ENCODE peak calls at places on chromosomes 11 and 22, in ten cellular contexts. One of them, this sample, is unnamed.

GRCh38 chr11:6703247-6704063 is 20.3 kb upstream of the MRPL17 start:
- DNase-seq in H9: peak
- DNase-seq in Calu3: peak
- DNase-seq in mesendoderm: peak
- DNase-seq in GM04503: peak
- DNase-seq in RPMI8226: peak
- DNase-seq in lower lobe of right lung: no peak
- DNase-seq in ELR: peak
- DNase-seq in ecto neural progenitor cell: peak
- DNase-seq in NCI-H460: peak
- DNase-seq in this sample: peak

GRCh38 chr11:91756829-91757480 is 467.7 kb upstream of the FAT3 start:
- DNase-seq in H9: no peak
- DNase-seq in Calu3: no peak
- DNase-seq in mesendoderm: peak
- DNase-seq in GM04503: no peak
- DNase-seq in RPMI8226: no peak
- DNase-seq in lower lobe of right lung: no peak
- DNase-seq in ELR: no peak
- DNase-seq in ecto neural progenitor cell: no peak
- DNase-seq in NCI-H460: no peak
- DNase-seq in this sample: no peak

GRCh38 chr11:95515379-95515778 is 274.2 kb downstream of the FAM76B start:
- DNase-seq in H9: no peak
- DNase-seq in Calu3: no peak
- DNase-seq in mesendoderm: no peak
- DNase-seq in GM04503: no peak
- DNase-seq in RPMI8226: no peak
- DNase-seq in lower lobe of right lung: no peak
- DNase-seq in ELR: peak
- DNase-seq in ecto neural progenitor cell: no peak
- DNase-seq in NCI-H460: no peak
- DNase-seq in this sample: no peak

GRCh38 chr11:101458161-101458560 is 125.6 kb downstream of the TRPC6 start:
- DNase-seq in H9: no peak
- DNase-seq in Calu3: no peak
- DNase-seq in mesendoderm: no peak
- DNase-seq in GM04503: no peak
- DNase-seq in RPMI8226: no peak
- DNase-seq in lower lobe of right lung: no peak
- DNase-seq in ELR: peak
- DNase-seq in ecto neural progenitor cell: no peak
- DNase-seq in NCI-H460: no peak
- DNase-seq in this sample: no peak

GRCh38 chr11:6757373-6757967 is 14.3 kb downstream of the OR2AG2 start:
- DNase-seq in H9: peak
- DNase-seq in Calu3: peak
- DNase-seq in mesendoderm: peak
- DNase-seq in GM04503: peak
- DNase-seq in RPMI8226: peak
- DNase-seq in lower lobe of right lung: no peak
- DNase-seq in ELR: peak
- DNase-seq in ecto neural progenitor cell: peak
- DNase-seq in NCI-H460: peak
- DNase-seq in this sample: peak

GRCh38 chr22:28799834-28800307 is 498 bp downstream of the XBP1 start:
- DNase-seq in H9: peak
- DNase-seq in Calu3: peak
- DNase-seq in mesendoderm: peak
- DNase-seq in GM04503: peak
- DNase-seq in RPMI8226: peak
- DNase-seq in lower lobe of right lung: peak
- DNase-seq in ELR: peak
- DNase-seq in ecto neural progenitor cell: no peak
- DNase-seq in NCI-H460: peak
- DNase-seq in this sample: peak

GRCh38 chr22:42437488-42438292 is 5.5 kb upstream of the NFAM1 start:
- DNase-seq in H9: peak
- DNase-seq in Calu3: peak
- DNase-seq in mesendoderm: peak
- DNase-seq in GM04503: no peak
- DNase-seq in RPMI8226: peak
- DNase-seq in lower lobe of right lung: peak
- DNase-seq in ELR: peak
- DNase-seq in ecto neural progenitor cell: peak
- DNase-seq in NCI-H460: peak
- DNase-seq in this sample: peak

GRCh38 chr11:132278801-132279574 is 908.6 kb downstream of the NTM start:
- DNase-seq in H9: no peak
- DNase-seq in Calu3: no peak
- DNase-seq in mesendoderm: peak
- DNase-seq in GM04503: no peak
- DNase-seq in RPMI8226: peak
- DNase-seq in lower lobe of right lung: no peak
- DNase-seq in ELR: peak
- DNase-seq in ecto neural progenitor cell: no peak
- DNase-seq in NCI-H460: peak
- DNase-seq in this sample: peak

GRCh38 chr11:1005913-1006312 is 30.6 kb downstream of the MUC6 start:
- DNase-seq in H9: no peak
- DNase-seq in Calu3: no peak
- DNase-seq in mesendoderm: no peak
- DNase-seq in GM04503: no peak
- DNase-seq in RPMI8226: no peak
- DNase-seq in lower lobe of right lung: no peak
- DNase-seq in ELR: no peak
- DNase-seq in ecto neural progenitor cell: no peak
- DNase-seq in NCI-H460: no peak
- DNase-seq in this sample: no peak

GRCh38 chr22:27107824-27108223 is 450.4 kb downstream of the MIAT start:
- DNase-seq in H9: no peak
- DNase-seq in Calu3: peak
- DNase-seq in mesendoderm: peak
- DNase-seq in GM04503: peak
- DNase-seq in RPMI8226: no peak
- DNase-seq in lower lobe of right lung: no peak
- DNase-seq in ELR: peak
- DNase-seq in ecto neural progenitor cell: no peak
- DNase-seq in NCI-H460: no peak
- DNase-seq in this sample: peak

GRCh38 chr11:65842144-65842543 is 8.4 kb downstream of the SNX32 start:
- DNase-seq in H9: no peak
- DNase-seq in Calu3: no peak
- DNase-seq in mesendoderm: no peak
- DNase-seq in GM04503: no peak
- DNase-seq in RPMI8226: no peak
- DNase-seq in lower lobe of right lung: no peak
- DNase-seq in ELR: no peak
- DNase-seq in ecto neural progenitor cell: no peak
- DNase-seq in NCI-H460: no peak
- DNase-seq in this sample: no peak

GRCh38 chr11:46332568-46333128 is 14.6 kb upstream of the DGKZ start:
- DNase-seq in H9: peak
- DNase-seq in Calu3: no peak
- DNase-seq in mesendoderm: no peak
- DNase-seq in GM04503: no peak
- DNase-seq in RPMI8226: no peak
- DNase-seq in lower lobe of right lung: peak
- DNase-seq in ELR: no peak
- DNase-seq in ecto neural progenitor cell: peak
- DNase-seq in NCI-H460: no peak
- DNase-seq in this sample: no peak

GRCh38 chr22:22085702-22086500 is 103.3 kb upstream of the TOP3B start:
- DNase-seq in H9: no peak
- DNase-seq in Calu3: peak
- DNase-seq in mesendoderm: no peak
- DNase-seq in GM04503: peak
- DNase-seq in RPMI8226: no peak
- DNase-seq in lower lobe of right lung: no peak
- DNase-seq in ELR: peak
- DNase-seq in ecto neural progenitor cell: no peak
- DNase-seq in NCI-H460: no peak
- DNase-seq in this sample: peak

GRCh38 chr11:18319914-18320313 is 2.0 kb downstream of the HPS5 start:
- DNase-seq in H9: no peak
- DNase-seq in Calu3: no peak
- DNase-seq in mesendoderm: no peak
- DNase-seq in GM04503: no peak
- DNase-seq in RPMI8226: no peak
- DNase-seq in lower lobe of right lung: no peak
- DNase-seq in ELR: no peak
- DNase-seq in ecto neural progenitor cell: no peak
- DNase-seq in NCI-H460: no peak
- DNase-seq in this sample: no peak

GRCh38 chr11:69275178-69275577 is 18.8 kb upstream of the MYEOV start:
- DNase-seq in H9: no peak
- DNase-seq in Calu3: no peak
- DNase-seq in mesendoderm: no peak
- DNase-seq in GM04503: no peak
- DNase-seq in RPMI8226: no peak
- DNase-seq in lower lobe of right lung: no peak
- DNase-seq in ELR: no peak
- DNase-seq in ecto neural progenitor cell: no peak
- DNase-seq in NCI-H460: no peak
- DNase-seq in this sample: no peak

GRCh38 chr11:101706015-101706414 is 122.2 kb upstream of the TRPC6 start:
- DNase-seq in H9: no peak
- DNase-seq in Calu3: no peak
- DNase-seq in mesendoderm: no peak
- DNase-seq in GM04503: no peak
- DNase-seq in RPMI8226: no peak
- DNase-seq in lower lobe of right lung: no peak
- DNase-seq in ELR: no peak
- DNase-seq in ecto neural progenitor cell: no peak
- DNase-seq in NCI-H460: no peak
- DNase-seq in this sample: no peak

GRCh38 chr11:88103337-88104206 is 71.7 kb downstream of the RAB38 start:
- DNase-seq in H9: peak
- DNase-seq in Calu3: peak
- DNase-seq in mesendoderm: peak
- DNase-seq in GM04503: no peak
- DNase-seq in RPMI8226: peak
- DNase-seq in lower lobe of right lung: peak
- DNase-seq in ELR: peak
- DNase-seq in ecto neural progenitor cell: peak
- DNase-seq in NCI-H460: peak
- DNase-seq in this sample: peak

GRCh38 chr22:50157976-50158375 is 12.6 kb upstream of the PANX2 start:
- DNase-seq in H9: peak
- DNase-seq in Calu3: peak
- DNase-seq in mesendoderm: no peak
- DNase-seq in GM04503: no peak
- DNase-seq in RPMI8226: no peak
- DNase-seq in lower lobe of right lung: peak
- DNase-seq in ELR: no peak
- DNase-seq in ecto neural progenitor cell: no peak
- DNase-seq in NCI-H460: no peak
- DNase-seq in this sample: no peak

GRCh38 chr11:47668665-47669064 is 26.3 kb upstream of the MTCH2 start:
- DNase-seq in H9: no peak
- DNase-seq in Calu3: no peak
- DNase-seq in mesendoderm: no peak
- DNase-seq in GM04503: no peak
- DNase-seq in RPMI8226: no peak
- DNase-seq in lower lobe of right lung: no peak
- DNase-seq in ELR: no peak
- DNase-seq in ecto neural progenitor cell: no peak
- DNase-seq in NCI-H460: no peak
- DNase-seq in this sample: no peak

GRCh38 chr11:78244080-78244479 is 55.4 kb downstream of the USP35 start:
- DNase-seq in H9: no peak
- DNase-seq in Calu3: no peak
- DNase-seq in mesendoderm: no peak
- DNase-seq in GM04503: no peak
- DNase-seq in RPMI8226: no peak
- DNase-seq in lower lobe of right lung: no peak
- DNase-seq in ELR: no peak
- DNase-seq in ecto neural progenitor cell: no peak
- DNase-seq in NCI-H460: no peak
- DNase-seq in this sample: peak

GRCh38 chr11:116981216-116981887 is 116.9 kb downstream of the SIK3 start:
- DNase-seq in H9: no peak
- DNase-seq in Calu3: no peak
- DNase-seq in mesendoderm: no peak
- DNase-seq in GM04503: peak
- DNase-seq in RPMI8226: no peak
- DNase-seq in lower lobe of right lung: no peak
- DNase-seq in ELR: no peak
- DNase-seq in ecto neural progenitor cell: no peak
- DNase-seq in NCI-H460: no peak
- DNase-seq in this sample: no peak

GRCh38 chr11:126816655-126817054 is 183.9 kb downstream of the KIRREL3 start:
- DNase-seq in H9: no peak
- DNase-seq in Calu3: peak
- DNase-seq in mesendoderm: peak
- DNase-seq in GM04503: no peak
- DNase-seq in RPMI8226: no peak
- DNase-seq in lower lobe of right lung: no peak
- DNase-seq in ELR: peak
- DNase-seq in ecto neural progenitor cell: no peak
- DNase-seq in NCI-H460: no peak
- DNase-seq in this sample: peak